ENCODE peak calls at places on chromosomes 2 and 18, in ten cellular contexts. I, G, D, B, N, L, M, O, Z and P are unnamed samples.

GRCh38 chr2:160551259-160551658 is 57.7 kb upstream of the RBMS1 start:
- DNase-seq in G (peak), D (no peak), N (no peak), B (no peak), M (no peak), O (no peak), Z (no peak), L (no peak), I (no peak), P (no peak)

GRCh38 chr2:172408143-172408766 is 19.1 kb upstream of the ITGA6 start:
- DNase-seq in N (no peak), M (no peak), L (no peak), I (no peak), G (no peak), D (no peak), B (peak), Z (no peak), O (no peak), P (no peak)

GRCh38 chr2:209577376-209578357 is 153.8 kb downstream of the MAP2 start:
- DNase-seq in D (no peak), Z (peak), O (peak), M (no peak), B (peak), N (peak), G (peak), L (no peak), I (no peak), P (no peak)

GRCh38 chr2:44753552-44754285 is 187.8 kb upstream of the SIX3 start:
- DNase-seq in B (no peak), G (peak), M (no peak), Z (no peak), L (no peak), O (no peak), D (peak), N (peak), I (no peak), P (no peak)

GRCh38 chr2:84686783-84687442 is 170.6 kb downstream of the DNAH6 start:
- DNase-seq in Z (no peak), I (no peak), B (no peak), N (no peak), G (no peak), L (no peak), D (no peak), O (no peak), M (no peak), P (no peak)

GRCh38 chr18:58481321-58482180 is 147.3 kb downstream of the ALPK2 start:
- DNase-seq in N (no peak), I (no peak), B (no peak), M (no peak), O (no peak), L (no peak), Z (no peak), D (no peak), G (no peak), P (no peak)

GRCh38 chr2:113180131-113180946 is 6.6 kb downstream of the PSD4 start:
- DNase-seq in D (no peak), G (no peak), Z (no peak), M (no peak), B (no peak), O (peak), N (no peak), I (no peak), L (no peak), P (no peak)

GRCh38 chr18:49920731-49921130 is 107.4 kb upstream of the ACAA2 start:
- DNase-seq in O (no peak), D (peak), I (no peak), B (peak), M (no peak), L (no peak), N (no peak), Z (no peak), G (peak), P (no peak)

GRCh38 chr2:102547462-102547861 is 71.9 kb upstream of the SLC9A2 start:
- DNase-seq in G (no peak), M (no peak), Z (no peak), I (no peak), B (peak), D (no peak), L (no peak), O (no peak), N (no peak), P (no peak)

GRCh38 chr2:80510716-80511115 is 206.2 kb upstream of the LRRTM1 start:
- DNase-seq in I (no peak), M (no peak), L (no peak), B (no peak), O (no peak), N (no peak), D (no peak), Z (no peak), G (no peak), P (no peak)

GRCh38 chr18:34598136-34598635 is 111.9 kb upstream of the DTNA start:
- DNase-seq in N (peak), I (no peak), B (no peak), G (no peak), L (no peak), D (no peak), Z (no peak), O (no peak), M (no peak), P (no peak)

GRCh38 chr2:26542194-26542455 is 64.2 kb upstream of the OTOF start:
- DNase-seq in B (no peak), O (no peak), M (no peak), G (no peak), N (no peak), D (no peak), I (no peak), L (no peak), Z (no peak), P (no peak)

GRCh38 chr2:219404954-219405353 is 13.2 kb upstream of the DES start:
- DNase-seq in D (no peak), M (no peak), I (no peak), G (no peak), N (no peak), L (no peak), B (no peak), O (no peak), Z (no peak), P (no peak)